ENCODE peak calls at places on chromosomes 12 and 14, in seven cellular contexts. Z is Karpas-422; T is MM.1S; L is left ventricle myocardium inferior; Q is K562; A is heart left ventricle; B is CD4-positive, CD25-positive, alpha-beta regulatory T cell. M is an unnamed sample. For H3K4me1, the result is how much of the 10 kb centered on the place peaks cover.

GRCh38 chr12:2543801-2544200 is 251.0 kb upstream of the FKBP4 start:
- DNase-seq in Z (no peak), T (no peak), L (no peak), Q (no peak), A (no peak), B (no peak), M (no peak)

GRCh38 chr14:89924224-89924623 is 30.3 kb downstream of the EFCAB11 start:
- DNase-seq in Z (no peak), T (no peak), L (no peak), Q (no peak), A (no peak), B (no peak), M (no peak)

GRCh38 chr14:74290415-74290814 is 12.3 kb downstream of the ABCD4 start:
- DNase-seq in Z (peak), T (peak), L (no peak), Q (peak), A (no peak), B (no peak), M (peak)

GRCh38 chr12:89709994-89710872 is 1.6 kb upstream of the ATP2B1 start:
- DNase-seq in Z (peak), T (no peak), L (peak), Q (no peak), A (peak), B (peak), M (no peak)

GRCh38 chr12:109606261-109607028 is 32.9 kb downstream of the MVK start:
- DNase-seq in Z (no peak), T (no peak), L (peak), Q (peak), A (peak), B (no peak), M (no peak)

GRCh38 chr12:104498211-104498801 is 41.6 kb downstream of the CHST11 start:
- DNase-seq in Z (no peak), T (no peak), L (no peak), Q (no peak), A (no peak), B (peak), M (no peak)

GRCh38 chr12:5026342-5026938 is 17.2 kb upstream of the KCNA5 start:
- DNase-seq in Z (no peak), T (no peak), L (no peak), Q (no peak), A (no peak), B (no peak), M (no peak)

GRCh38 chr14:95058491-95058890 is 98.8 kb downstream of the DICER1 start:
- DNase-seq in Z (no peak), T (no peak), L (no peak), Q (no peak), A (no peak), B (no peak), M (no peak)

GRCh38 chr12:53181935-53182334 is 1.2 kb upstream of the CSAD start:
- DNase-seq in Z (no peak), T (no peak), L (no peak), Q (peak), A (no peak), B (no peak), M (no peak)

GRCh38 chr12:117047810-117048584 is 51.2 kb downstream of the TESC start:
- DNase-seq in Z (no peak), T (no peak), L (peak), Q (no peak), A (peak), B (no peak), M (peak)

GRCh38 chr12:52054231-52054837 is 3.1 kb downstream of the NR4A1 start:
- DNase-seq in Z (no peak), T (no peak), L (no peak), Q (no peak), A (peak), B (no peak), M (no peak)

GRCh38 chr14:29927596-29928341 is at the start of gene PRKD1:
- DNase-seq in Z (no peak), T (peak), L (peak), Q (peak), A (peak), B (no peak), M (peak)

GRCh38 chr14:28599605-28600004 is 167.0 kb upstream of the FOXG1 start:
- DNase-seq in Z (no peak), T (no peak), L (no peak), Q (no peak), A (no peak), B (no peak), M (no peak)

GRCh38 chr12:82473111-82473754 is 114.9 kb downstream of the METTL25 start:
- DNase-seq in Z (no peak), T (no peak), L (no peak), Q (no peak), A (no peak), B (no peak), M (no peak)

GRCh38 chr12:92297405-92297804 is 151.8 kb upstream of the BTG1 start:
- DNase-seq in Z (no peak), T (no peak), L (no peak), Q (no peak), A (no peak), B (no peak), M (no peak)

GRCh38 chr14:102316746-102317563 is 2.6 kb upstream of the ZNF839 start:
- DNase-seq in Z (peak), T (peak), L (peak), Q (peak), A (peak), B (peak), M (peak)

GRCh38 chr12:45121224-45121623 is 70.3 kb upstream of the DBX2 start:
- DNase-seq in Z (peak), T (no peak), L (no peak), Q (no peak), A (no peak), B (no peak), M (no peak)

GRCh38 chr14:103593577-103593976 is 30.8 kb downstream of the COA8 start:
- DNase-seq in Z (no peak), T (peak), L (no peak), Q (no peak), A (no peak), B (no peak), M (no peak)

GRCh38 chr12:96195845-96196451 is 1.8 kb downstream of the ELK3 start:
- DNase-seq in Z (no peak), T (peak), L (no peak), Q (no peak), A (no peak), B (peak), M (peak)

GRCh38 chr14:101194356-101195308 is 291.1 kb upstream of the RTL1 start:
- DNase-seq in Z (no peak), T (no peak), L (no peak), Q (no peak), A (no peak), B (no peak), M (no peak)

GRCh38 chr14:92607251-92607650 is 93.7 kb downstream of the RIN3 start:
- DNase-seq in Z (no peak), T (no peak), L (no peak), Q (no peak), A (no peak), B (no peak), M (no peak)

GRCh38 chr12:12804432-12804886 is 8.7 kb upstream of the DDX47 start:
- DNase-seq in Z (no peak), T (no peak), L (no peak), Q (no peak), A (no peak), B (no peak), M (peak)

GRCh38 chr12:52907092-52907810 is 2.4 kb upstream of the KRT8 start:
- DNase-seq in Z (no peak), T (no peak), L (peak), Q (peak), A (no peak), B (no peak), M (peak)

GRCh38 chr14:65242732-65243134 is 140.4 kb upstream of the MAX start:
- DNase-seq in Z (no peak), T (no peak), L (no peak), Q (no peak), A (no peak), B (no peak), M (no peak)

GRCh38 chr12:113740699-113741098 is 225.4 kb downstream of the RBM19 start:
- DNase-seq in Z (no peak), T (no peak), L (no peak), Q (peak), A (no peak), B (no peak), M (no peak)

GRCh38 chr12:117031843-117032592 is 67.2 kb downstream of the TESC start:
- DNase-seq in Z (peak), T (no peak), L (no peak), Q (no peak), A (no peak), B (no peak), M (no peak)

GRCh38 chr14:104682107-104682593 is 7.3 kb upstream of the INF2 start:
- DNase-seq in Z (no peak), T (no peak), L (peak), Q (no peak), A (peak), B (no peak), M (no peak)

GRCh38 chr14:64818151-64818550 is 61.6 kb downstream of the SPTB start:
- DNase-seq in Z (no peak), T (no peak), L (no peak), Q (no peak), A (no peak), B (no peak), M (no peak)

GRCh38 chr14:74501135-74501614 is 7.6 kb downstream of the ISCA2 start:
- DNase-seq in Z (peak), T (no peak), L (peak), Q (peak), A (peak), B (no peak), M (peak)

GRCh38 chr14:50542941-50543418 is 10.6 kb upstream of the MAP4K5 start:
- DNase-seq in Z (peak), T (peak), L (no peak), Q (peak), A (no peak), B (peak), M (peak)

GRCh38 chr14:29851397-29851796 is 76.2 kb downstream of the PRKD1 start:
- DNase-seq in Z (no peak), T (no peak), L (no peak), Q (no peak), A (no peak), B (no peak), M (no peak)

GRCh38 chr12:45259732-45260480 is 44.0 kb downstream of the ANO6 start:
- DNase-seq in Z (no peak), T (no peak), L (no peak), Q (no peak), A (no peak), B (no peak), M (peak)

GRCh38 chr14:65214741-65215140 is 112.4 kb upstream of the MAX start:
- DNase-seq in Z (no peak), T (no peak), L (no peak), Q (no peak), A (peak), B (no peak), M (no peak)

GRCh38 chr12:107600596-107601144 is 84.9 kb upstream of the PWP1 start:
- DNase-seq in Z (no peak), T (no peak), L (no peak), Q (no peak), A (no peak), B (no peak), M (no peak)

DNA sequence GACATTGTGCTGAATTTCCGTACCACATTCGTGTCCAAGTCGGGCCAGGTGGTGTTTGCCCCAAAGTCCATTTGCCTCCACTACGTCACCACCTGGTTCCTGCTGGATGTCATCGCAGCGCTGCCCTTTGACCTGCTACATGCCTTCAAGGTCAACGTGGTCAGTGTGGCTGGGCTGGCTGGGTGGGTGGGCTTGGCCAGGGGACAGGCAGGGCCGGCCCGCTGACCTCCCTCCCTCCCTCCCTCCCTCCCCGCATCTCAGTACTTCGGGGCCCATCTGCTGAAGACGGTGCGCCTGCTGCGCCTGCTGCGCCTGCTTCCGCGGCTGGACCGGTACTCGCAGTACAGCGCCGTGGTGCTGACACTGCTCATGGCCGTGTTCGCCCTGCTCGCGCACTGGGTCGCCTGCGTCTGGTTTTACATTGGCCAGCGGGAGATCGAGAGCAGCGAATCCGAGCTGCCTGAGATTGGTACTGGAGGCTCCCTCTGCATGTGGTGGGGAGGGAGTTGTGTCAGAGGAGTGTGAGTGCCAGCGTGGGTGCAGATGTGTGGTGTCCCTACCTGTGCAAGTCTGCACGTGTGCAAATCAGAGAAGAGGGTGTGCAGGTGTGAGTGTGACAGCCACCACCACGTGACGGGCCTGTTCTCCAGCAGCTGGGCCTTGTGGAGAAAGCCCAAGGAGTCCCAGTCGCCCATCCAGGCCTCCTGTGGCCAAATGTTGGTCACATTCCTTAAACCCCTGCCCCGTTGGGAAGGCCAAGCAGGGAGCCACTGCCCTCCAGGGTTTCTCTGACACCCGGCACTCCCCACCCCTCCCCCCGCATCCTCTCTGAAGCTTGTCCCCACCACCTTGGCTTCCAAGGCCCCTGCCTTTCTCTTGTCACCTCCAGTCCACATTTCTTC is 5.3 kb downstream of the KCNH3 start:
- DNase-seq in Z (no peak), T (no peak), L (peak), Q (no peak), A (no peak), B (no peak), M (no peak)
- H3K4me3 ChIP-seq in Z (no peak), T (no peak), L (no peak), Q (no peak), A (no peak), B (no peak), M (no peak)

DNA sequence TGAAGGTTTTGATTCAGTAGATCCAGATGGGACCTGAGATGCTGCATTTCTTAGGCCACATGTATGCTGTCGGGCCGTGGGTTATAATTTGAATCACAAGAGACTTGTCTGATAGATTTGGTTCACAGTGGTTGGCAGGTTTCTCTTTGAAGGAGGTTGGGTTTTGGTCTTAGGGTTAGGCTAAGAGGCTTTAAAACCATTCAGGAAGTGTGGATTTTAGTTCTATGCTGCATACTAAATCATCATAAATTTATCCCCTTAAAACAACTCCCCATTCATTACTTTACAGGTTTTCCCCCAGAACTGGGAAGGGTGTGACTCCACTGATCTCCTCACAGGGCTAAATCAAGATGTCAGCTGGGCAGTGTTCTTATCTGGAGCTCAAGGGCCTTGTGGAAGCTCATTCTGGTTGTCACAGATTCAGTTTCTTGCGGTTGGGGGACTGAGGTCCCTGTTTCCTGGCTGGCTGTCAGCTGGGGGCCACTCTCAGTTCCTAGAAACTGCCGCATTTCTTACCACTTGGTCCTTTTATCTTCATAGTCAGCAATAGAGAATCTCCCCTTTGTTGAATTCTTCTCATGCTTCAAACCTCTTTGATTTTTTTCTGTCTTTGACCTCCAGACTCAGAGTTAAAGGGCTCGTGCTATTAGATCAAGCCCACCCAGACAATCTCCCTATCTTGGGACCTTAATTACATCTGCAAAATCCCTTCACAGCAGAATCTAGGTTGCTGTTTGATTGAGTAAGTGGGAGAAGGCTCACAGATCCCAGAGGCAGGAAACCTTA is 20.6 kb upstream of the PCNX1 start:
- DNase-seq in Z (no peak), T (peak), L (no peak), Q (no peak), A (no peak), B (no peak), M (no peak)
- H3K4me1 ChIP-seq in Z (under half), T (under half), L (under half), Q (under half), A (under half), B (under half), M (under half)

GRCh38 chr14:37251778-37252177 is 54.0 kb downstream of the MIPOL1 start:
- DNase-seq in Z (peak), T (no peak), L (no peak), Q (no peak), A (no peak), B (no peak), M (peak)

GRCh38 chr14:37254411-37254947 is 56.7 kb downstream of the MIPOL1 start:
- DNase-seq in Z (no peak), T (no peak), L (no peak), Q (no peak), A (no peak), B (no peak), M (no peak)

GRCh38 chr14:37247777-37248461 is 50.2 kb downstream of the MIPOL1 start:
- DNase-seq in Z (no peak), T (no peak), L (no peak), Q (no peak), A (no peak), B (no peak), M (no peak)

GRCh38 chr14:37253905-37254304 is 56.2 kb downstream of the MIPOL1 start:
- DNase-seq in Z (no peak), T (no peak), L (no peak), Q (no peak), A (peak), B (no peak), M (peak)

GRCh38 chr14:37252434-37252833 is 54.7 kb downstream of the MIPOL1 start:
- DNase-seq in Z (no peak), T (no peak), L (no peak), Q (no peak), A (no peak), B (no peak), M (no peak)
- H3K4me3 ChIP-seq in Z (no peak), T (no peak), L (no peak), Q (no peak), A (no peak), B (no peak), M (no peak)

DNA sequence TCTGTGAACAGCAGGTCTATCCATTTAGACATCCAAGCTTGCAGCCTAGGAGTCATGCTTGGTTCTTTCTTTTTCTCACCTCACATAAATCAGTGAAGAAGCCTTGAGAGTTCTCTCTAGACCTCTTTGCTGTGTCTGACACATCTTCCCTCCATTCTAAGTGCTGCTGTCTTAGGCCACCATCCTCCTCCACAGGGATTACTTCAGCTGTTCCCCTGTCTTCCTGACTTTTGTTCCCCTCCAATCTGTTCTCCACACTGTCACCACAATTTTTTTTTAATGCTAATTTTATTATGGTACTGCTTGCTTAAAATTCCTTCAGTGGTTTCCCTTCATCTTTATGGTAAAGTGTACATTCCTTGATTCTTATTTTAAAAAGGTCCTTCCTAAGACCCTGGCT is 71.8 kb downstream of the DERA start:
- DNase-seq in Z (no peak), T (no peak), L (no peak), Q (no peak), A (no peak), B (no peak), M (no peak)
- H3K4me1 ChIP-seq in Z (under half), T (under half), L (half or more), Q (under half), A (under half), B (under half), M (under half)

GRCh38 chr14:75927564-75928087 is 54.2 kb downstream of the TGFB3 start:
- DNase-seq in Z (no peak), T (no peak), L (no peak), Q (no peak), A (no peak), B (no peak), M (no peak)
- H3K4me3 ChIP-seq in Z (no peak), T (no peak), L (no peak), Q (no peak), A (no peak), B (no peak), M (no peak)

DNA sequence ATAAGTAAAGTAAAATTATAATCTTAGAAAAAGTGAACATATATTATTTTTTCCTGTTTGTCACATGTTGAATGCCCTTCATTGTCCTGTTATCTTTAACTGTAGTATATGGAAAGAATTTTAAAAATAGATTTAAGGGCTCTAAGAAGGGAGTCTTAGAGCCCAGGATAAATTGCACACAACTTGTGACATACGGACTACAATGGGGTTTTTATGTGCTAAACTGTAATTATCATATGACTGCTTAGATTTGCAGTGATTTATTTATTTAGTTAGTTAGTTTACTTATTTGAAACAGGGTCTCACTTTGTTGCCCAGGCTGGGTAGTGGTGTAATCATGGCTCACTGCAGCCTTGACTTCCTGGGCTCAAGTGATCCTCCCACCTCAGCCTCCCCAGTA is 187.8 kb upstream of the HMGA2 start:
- DNase-seq in Z (no peak), T (no peak), L (no peak), Q (no peak), A (no peak), B (no peak), M (no peak)
- H3K4me1 ChIP-seq in Z (under half), T (under half), L (under half), Q (under half), A (under half), B (under half), M (under half)

DNA sequence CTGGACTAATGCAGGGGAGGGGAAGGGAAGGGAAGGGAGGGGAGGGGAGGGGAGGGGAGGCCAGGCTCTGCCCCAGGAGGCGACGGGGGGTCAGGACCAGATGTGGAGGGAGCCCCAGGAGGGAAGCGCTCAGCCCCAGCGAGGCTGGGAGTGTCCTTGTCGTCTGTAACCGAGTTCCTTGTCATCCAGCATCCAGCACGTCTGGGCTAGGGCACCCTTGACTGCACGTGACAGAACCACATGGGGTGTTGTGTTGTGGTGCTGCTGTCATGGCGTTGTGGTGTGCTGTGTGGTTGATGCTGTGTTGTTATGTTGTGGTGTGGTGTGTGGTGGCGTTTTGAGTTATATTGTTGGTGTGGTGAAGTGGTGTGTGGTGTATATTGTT is 28.4 kb upstream of the SFSWAP start:
- DNase-seq in Z (no peak), T (no peak), L (no peak), Q (no peak), A (no peak), B (peak), M (no peak)
- H3K4me3 ChIP-seq in Z (no peak), T (no peak), L (no peak), Q (no peak), A (no peak), B (no peak), M (no peak)